ENCODE peak calls at places on chromosomes 7 and 10, in six cellular contexts. K is activated CD4-positive, alpha-beta T cell treated with anti-CD3 and anti-CD28 coated beads for 1 hour; M is lung microvascular endothelial cell; R is posterior vena cava; U is ovary; B is GM04503. N is an unnamed sample.

GRCh38 chr7:106858618-106859532 is 6.2 kb upstream of the PIK3CG start:
- DNase-seq in K (no peak), M (peak), R (peak), U (peak), B (no peak), N (no peak)

GRCh38 chr10:125811251-125811650 is 11.8 kb downstream of the UROS start:
- DNase-seq in K (no peak), M (no peak), R (no peak), U (no peak), B (peak), N (no peak)

GRCh38 chr10:74223755-74224530 is 72.9 kb downstream of the ADK start:
- DNase-seq in K (no peak), M (peak), R (no peak), U (no peak), B (peak), N (peak)

GRCh38 chr7:4080013-4080412 is 602.1 kb upstream of the FOXK1 start:
- DNase-seq in K (no peak), M (no peak), R (no peak), U (no peak), B (no peak), N (no peak)

GRCh38 chr10:78203915-78204818 is 170.5 kb downstream of the RPS24 start:
- DNase-seq in K (no peak), M (no peak), R (no peak), U (no peak), B (peak), N (peak)

GRCh38 chr10:130109796-130110235 is 814 bp downstream of the C10orf143 start:
- DNase-seq in K (peak), M (peak), R (no peak), U (peak), B (peak), N (peak)

GRCh38 chr10:52663161-52663560 is 109.4 kb downstream of the MBL2 start:
- DNase-seq in K (no peak), M (no peak), R (no peak), U (no peak), B (no peak), N (no peak)

GRCh38 chr7:150803161-150803860 is 2.7 kb downstream of the TMEM176A start:
- DNase-seq in K (no peak), M (no peak), R (no peak), U (no peak), B (no peak), N (no peak)

GRCh38 chr10:24938076-24938475 is 14.3 kb downstream of the PRTFDC1 start:
- DNase-seq in K (no peak), M (no peak), R (no peak), U (no peak), B (no peak), N (no peak)

N was measured in mesendoderm.